ENCODE peak calls at places on chromosomes 16 and 17, in six cellular contexts. W, I, D, S, B and U are unnamed samples.

GRCh38 chr16:80803341-80804060 is 897 bp downstream of the CDYL2 start:
- DNase-seq in I (no peak), W (no peak), B (no peak), S (peak), D (no peak), U (peak)

GRCh38 chr16:67104845-67105244 is 4.9 kb upstream of the PHAF1 start:
- DNase-seq in D (no peak), I (no peak), W (no peak), S (no peak), B (no peak), U (no peak)

GRCh38 chr16:68062910-68063393 is 22.2 kb upstream of the NFATC3 start:
- DNase-seq in D (no peak), B (no peak), S (no peak), W (no peak), I (no peak), U (no peak)

GRCh38 chr17:6099492-6099891 is 29.3 kb downstream of the WSCD1 start:
- DNase-seq in D (no peak), I (no peak), W (no peak), B (no peak), S (no peak), U (no peak)

GRCh38 chr16:88922114-88922825 is 54.7 kb downstream of the CBFA2T3 start:
- DNase-seq in W (no peak), I (no peak), B (no peak), S (peak), D (no peak), U (peak)

GRCh38 chr17:40664582-40665333 is at the start of gene KRT222:
- DNase-seq in W (no peak), S (no peak), B (no peak), D (no peak), I (no peak), U (no peak)

GRCh38 chr16:70391881-70392481 is 45.3 kb downstream of the DDX19A start:
- DNase-seq in S (peak), B (no peak), D (no peak), I (no peak), W (no peak), U (no peak)

GRCh38 chr17:13940858-13941665 is 128.2 kb upstream of the COX10 start:
- DNase-seq in D (no peak), B (no peak), W (no peak), S (no peak), I (no peak), U (no peak)

GRCh38 chr17:58281511-58282011 is 826 bp upstream of the MPO start:
- DNase-seq in S (no peak), D (no peak), I (no peak), B (no peak), W (no peak), U (no peak)

GRCh38 chr17:13557077-13557476 is 44.7 kb downstream of the HS3ST3A1 start:
- DNase-seq in I (no peak), B (no peak), D (no peak), W (no peak), S (no peak), U (no peak)

GRCh38 chr16:11319529-11320146 is 25.6 kb upstream of the RMI2 start:
- DNase-seq in B (no peak), I (no peak), S (no peak), D (no peak), W (no peak), U (no peak)

GRCh38 chr16:72766506-72766905 is 281.4 kb downstream of the ZFHX3 start:
- DNase-seq in D (no peak), B (no peak), S (no peak), W (no peak), I (no peak), U (no peak)

GRCh38 chr17:80242505-80242904 is 18.1 kb upstream of the RNF213 start:
- DNase-seq in I (no peak), B (no peak), W (no peak), S (no peak), D (no peak), U (no peak)

GRCh38 chr17:59230765-59231164 is 10.5 kb downstream of the GDPD1 start:
- DNase-seq in B (no peak), D (no peak), I (no peak), W (no peak), S (no peak), U (no peak)

GRCh38 chr16:11201498-11202259 is 54.3 kb downstream of the SOCS1 start:
- DNase-seq in B (no peak), D (no peak), W (no peak), S (peak), I (no peak), U (peak)

GRCh38 chr16:54939537-54940278 is 9.0 kb downstream of the IRX5 start:
- DNase-seq in I (no peak), D (no peak), W (no peak), B (no peak), S (no peak), U (no peak)

GRCh38 chr17:61201211-61201610 is 198.4 kb upstream of the TBX2 start:
- DNase-seq in S (no peak), I (no peak), D (no peak), W (no peak), B (no peak), U (peak)

GRCh38 chr17:72421128-72422092 is 300.6 kb downstream of the SOX9 start:
- DNase-seq in W (no peak), B (peak), D (peak), I (no peak), S (peak), U (peak)

GRCh38 chr16:31297496-31297895 is 37.7 kb downstream of the ITGAM start:
- DNase-seq in S (no peak), W (no peak), B (no peak), D (no peak), I (no peak), U (no peak)

GRCh38 chr17:78568494-78569115 is 8.6 kb downstream of the DNAH17 start:
- DNase-seq in S (no peak), B (no peak), D (no peak), I (no peak), W (no peak), U (no peak)